ENCODE peak calls at places on chromosomes 7 and 10, in seven cellular contexts. T is Panc1, H is sigmoid colon, X is stomach, I is SK-N-SH, G is H1, C is HepG2. R is an unnamed sample.
A peak's percentile ranks its signal among the peaks of the same experiment; 100 is the strongest.

GRCh38 chr7:41979834-41980307 is 257.1 kb downstream of the GLI3 start:
- DNase-seq in G (no peak), C (peak; percentile 3), H (no peak), I (peak; percentile 39), X (no peak), T (no peak), R (no peak)

GRCh38 chr7:14924398-14924797 is 21.8 kb upstream of the DGKB start:
- DNase-seq in I (no peak), G (no peak), C (no peak), H (no peak), T (no peak), X (no peak), R (no peak)

GRCh38 chr10:23342213-23342884 is 2.2 kb downstream of the C10orf67 start:
- DNase-seq in C (no peak), X (no peak), T (no peak), I (no peak), G (no peak), H (no peak), R (no peak)

GRCh38 chr7:150665075-150665794 is 20.3 kb upstream of the GIMAP2 start:
- DNase-seq in T (no peak), I (no peak), C (no peak), H (no peak), G (no peak), X (no peak), R (no peak)

GRCh38 chr7:93890041-93890463 is 501 bp downstream of the TFPI2 start:
- DNase-seq in G (peak; percentile 25), I (peak; percentile 69), H (peak; percentile 69), T (no peak), C (no peak), X (no peak), R (no peak)

GRCh38 chr7:91929463-91929862 is 11.2 kb upstream of the AKAP9 start:
- DNase-seq in X (no peak), T (no peak), G (no peak), C (no peak), I (no peak), H (no peak), R (no peak)

GRCh38 chr7:31782411-31782991 is 95.5 kb downstream of the PPP1R17 start:
- DNase-seq in G (no peak), T (peak; percentile 38), C (peak; percentile 47), I (peak; percentile 65), H (no peak), X (no peak), R (peak; percentile 28)

GRCh38 chr7:24949884-24950283 is 30.1 kb downstream of the OSBPL3 start:
- DNase-seq in I (no peak), C (no peak), T (no peak), G (no peak), H (no peak), X (no peak), R (no peak)

GRCh38 chr10:112952282-112952991 is 2.4 kb downstream of the TCF7L2 start:
- DNase-seq in T (no peak), I (peak; percentile 17), C (no peak), H (peak; percentile 64), X (no peak), G (no peak), R (no peak)

GRCh38 chr7:991017-991728 is 8.2 kb downstream of the CYP2W1 start:
- DNase-seq in T (no peak), X (no peak), C (no peak), I (no peak), G (no peak), H (no peak), R (no peak)

GRCh38 chr7:84100866-84101265 is 93.7 kb downstream of the SEMA3A start:
- DNase-seq in C (no peak), H (no peak), I (peak; percentile 42), X (no peak), T (no peak), G (no peak), R (no peak)

DNA sequence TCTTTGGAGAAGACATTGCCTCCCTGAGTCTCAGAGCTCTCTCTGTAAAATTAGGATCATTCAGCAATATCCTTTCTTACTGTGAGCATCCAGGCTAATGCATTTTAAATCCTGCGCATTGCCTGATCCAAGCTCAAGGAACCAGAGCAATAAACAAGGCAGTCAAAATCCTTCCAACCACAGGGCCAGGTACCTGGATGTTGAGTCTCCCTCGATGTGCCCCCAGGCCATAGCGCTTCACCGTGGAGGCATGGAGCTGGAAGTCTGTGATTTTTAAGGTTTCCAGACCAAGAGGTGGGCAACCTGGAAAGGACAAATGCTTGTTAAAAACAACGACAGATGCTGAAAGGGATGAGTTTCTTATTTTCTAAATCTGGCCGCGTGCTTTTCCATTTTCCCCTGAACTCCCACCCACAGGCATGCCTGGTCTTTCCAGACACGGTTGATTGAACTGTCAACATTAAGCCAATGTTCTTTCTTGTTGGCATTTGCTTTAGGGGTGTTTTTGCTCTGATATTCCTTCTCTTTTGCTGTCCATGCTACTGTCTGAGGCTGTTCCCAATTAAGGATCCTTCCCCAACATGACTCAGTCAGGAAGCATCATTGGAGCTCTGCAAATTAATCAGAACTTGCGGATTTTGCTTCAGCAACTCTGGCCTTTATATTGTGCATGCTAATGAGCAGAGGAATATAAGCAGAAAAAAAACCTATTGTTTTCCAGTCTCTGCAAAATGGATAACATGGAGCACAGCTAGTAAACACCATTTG is 29.0 kb downstream of the CPXM2 start:
- DNase-seq in G (no peak), X (no peak), C (no peak), I (no peak), H (no peak), T (no peak), R (no peak)
- TF ChIP-seq POLR2AphosphoS5 in G (no peak), X (no peak), C (no peak), I (no peak), H (no peak), T (no peak), R (no peak)

GRCh38 chr10:102727037-102727818 is 12.8 kb downstream of the SFXN2 start:
- DNase-seq in C (no peak), X (no peak), I (no peak), H (no peak), T (no peak), G (no peak), R (no peak)
- H3K36me3 ChIP-seq in C (peaks cover 22% of the 10 kb centered on the region), X (peaks cover 52% of the 10 kb centered on the region), I (peaks cover 3% of the 10 kb centered on the region), H (no peaks in the 10 kb centered on the region), T (no peaks in the 10 kb centered on the region), G (peaks cover 25% of the 10 kb centered on the region), R (no peaks in the 10 kb centered on the region)

GRCh38 chr10:133525444-133525843 is 1.7 kb upstream of the CYP2E1 start:
- DNase-seq in G (no peak), I (no peak), T (no peak), X (no peak), C (no peak), H (no peak), R (no peak)

GRCh38 chr10:133523631-133524203 is 3.4 kb upstream of the CYP2E1 start:
- DNase-seq in I (no peak), H (no peak), C (no peak), G (no peak), X (no peak), T (no peak), R (no peak)

GRCh38 chr10:133516072-133516471 is 11.1 kb upstream of the CYP2E1 start:
- DNase-seq in X (no peak), T (no peak), I (no peak), C (peak; percentile 4), G (no peak), H (no peak), R (no peak)

GRCh38 chr10:133515471-133515870 is 11.7 kb upstream of the CYP2E1 start:
- DNase-seq in I (no peak), C (no peak), X (no peak), H (no peak), T (no peak), G (no peak), R (no peak)

GRCh38 chr10:133520193-133520738 is 6.9 kb upstream of the CYP2E1 start:
- DNase-seq in H (peak; percentile 82), T (peak; percentile 13), G (no peak), X (peak; percentile 90), C (peak; percentile 76), I (peak; percentile 94), R (no peak)
- H3K9me3 ChIP-seq in H (peaks cover 4% of the 10 kb centered on the region), T (peaks cover 7% of the 10 kb centered on the region), G (peaks cover 34% of the 10 kb centered on the region), X (peaks cover 11% of the 10 kb centered on the region), C (peaks cover 22% of the 10 kb centered on the region), I (peaks cover 4% of the 10 kb centered on the region), R (no peaks in the 10 kb centered on the region)

GRCh38 chr7:157372300-157373232 is 35.8 kb downstream of the DNAJB6 start:
- DNase-seq in C (no peak), X (no peak), H (no peak), G (no peak), I (no peak), T (no peak), R (no peak)
- TF ChIP-seq POLR2AphosphoS5 in C (no peak), X (no peak), H (no peak), G (peak; percentile 36), I (peak; percentile 13), T (no peak), R (no peak)

DNA sequence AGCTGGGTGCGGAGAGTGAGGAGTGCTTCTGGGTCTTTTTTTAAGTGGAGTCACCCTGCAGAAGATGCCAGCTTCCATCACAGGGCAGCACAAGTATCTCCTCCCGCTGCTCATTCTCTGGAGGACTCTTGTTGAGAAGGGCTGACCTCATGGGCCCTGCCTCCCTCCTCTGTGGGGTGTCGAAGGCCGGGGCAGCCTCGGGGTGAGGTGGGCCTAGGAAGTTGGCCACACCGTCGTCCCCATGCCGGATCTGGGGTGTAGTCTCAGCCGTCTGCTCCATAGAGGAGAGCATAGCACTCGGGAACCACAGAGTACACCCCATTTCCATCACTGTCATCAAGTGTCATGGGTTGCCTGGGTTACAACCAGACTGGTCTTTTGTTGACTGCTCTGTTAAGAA is 85.0 kb downstream of the TRRAP start:
- DNase-seq in H (no peak), G (no peak), C (no peak), X (no peak), I (no peak), T (no peak), R (no peak)
- H3K36me3 ChIP-seq in H (peaks cover 85% of the 10 kb centered on the region), G (peaks cover 58% of the 10 kb centered on the region), C (peaks cover 30% of the 10 kb centered on the region), X (peaks cover 98% of the 10 kb centered on the region), I (peaks cover 76% of the 10 kb centered on the region), T (peaks cover 30% of the 10 kb centered on the region), R (peaks cover 85% of the 10 kb centered on the region)

DNA sequence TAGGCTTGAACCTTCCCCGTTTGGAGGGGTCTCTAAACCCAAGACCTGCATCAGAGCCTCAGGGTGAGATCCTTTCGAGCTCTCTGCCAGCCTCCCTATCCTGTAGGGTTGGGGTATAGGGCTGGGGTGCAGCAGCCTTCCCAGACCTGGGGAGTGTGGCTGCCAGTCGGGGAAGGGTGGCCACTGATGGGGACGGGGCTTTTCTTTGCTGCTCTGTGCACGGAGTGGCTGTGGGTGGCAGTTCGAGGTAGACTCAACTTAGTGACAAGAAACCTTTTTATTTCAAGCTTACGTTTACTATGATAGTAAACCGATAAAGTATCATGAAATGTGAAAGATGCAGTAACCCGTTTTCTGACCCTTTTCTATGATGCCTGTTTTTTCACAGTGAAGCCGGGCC is 13.0 kb downstream of the ZNF316 start:
- DNase-seq in G (no peak), C (no peak), T (no peak), X (no peak), H (peak; percentile 46), I (peak; percentile 32), R (no peak)
- H3K9me3 ChIP-seq in G (no peaks in the 10 kb centered on the region), C (no peaks in the 10 kb centered on the region), T (no peaks in the 10 kb centered on the region), X (peaks cover 13% of the 10 kb centered on the region), H (no peaks in the 10 kb centered on the region), I (no peaks in the 10 kb centered on the region), R (no peaks in the 10 kb centered on the region)

GRCh38 chr7:27424749-27425148 is 182.1 kb downstream of the EVX1 start:
- DNase-seq in T (no peak), X (no peak), H (no peak), G (no peak), C (no peak), I (no peak), R (no peak)
- TF ChIP-seq POLR2AphosphoS5 in T (no peak), X (no peak), H (no peak), G (no peak), C (no peak), I (no peak), R (no peak)

GRCh38 chr10:28281726-28282325 is 21.0 kb downstream of the MPP7 start:
- DNase-seq in H (no peak), I (no peak), G (no peak), X (no peak), C (no peak), T (no peak), R (no peak)
- H3K36me3 ChIP-seq in H (no peaks in the 10 kb centered on the region), I (no peaks in the 10 kb centered on the region), G (no peaks in the 10 kb centered on the region), X (no peaks in the 10 kb centered on the region), C (no peaks in the 10 kb centered on the region), T (no peaks in the 10 kb centered on the region), R (no peaks in the 10 kb centered on the region)

R was measured in SK-N-MC.